ENCODE peak calls at places on chromosomes 13 and 19, in six cellular contexts. R, E, F, P, V and O are unnamed samples.
A peak's percentile ranks its signal among the peaks of the same experiment; 100 is the strongest.

GRCh38 chr13:28489536-28489935 is 5.4 kb downstream of the FLT1 start:
- DNase-seq in R (no peak), E (no peak), F (no peak), P (no peak), V (peak; percentile 88), O (peak; percentile 7)

GRCh38 chr19:42242071-42242511 is 311 bp downstream of the GSK3A start:
- DNase-seq in R (no peak), E (peak; percentile 37), F (no peak), P (no peak), V (peak; percentile 24), O (no peak)

GRCh38 chr19:10412257-10412977 is 7.9 kb upstream of the PDE4A start:
- DNase-seq in R (no peak), E (peak; percentile 70), F (no peak), P (no peak), V (peak; percentile 35), O (no peak)

GRCh38 chr13:111658150-111659100 is 338.0 kb downstream of the TEX29 start:
- DNase-seq in R (no peak), E (no peak), F (no peak), P (peak; percentile 39), V (no peak), O (no peak)

GRCh38 chr19:49430678-49431329 is 5.6 kb downstream of the GFY start:
- DNase-seq in R (no peak), E (peak; percentile 66), F (no peak), P (no peak), V (peak; percentile 18), O (no peak)

GRCh38 chr19:42693760-42694350 is 46.4 kb downstream of the PSG3 start:
- DNase-seq in R (peak; percentile 81), E (peak; percentile 26), F (no peak), P (no peak), V (peak; percentile 66), O (peak; percentile 17)

GRCh38 chr19:38061294-38061693 is 154.3 kb downstream of the SIPA1L3 start:
- DNase-seq in R (peak; percentile 41), E (no peak), F (no peak), P (no peak), V (peak; percentile 92), O (peak; percentile 36)

GRCh38 chr19:33413868-33414666 is 40.6 kb downstream of the CEBPG start:
- DNase-seq in R (no peak), E (no peak), F (no peak), P (no peak), V (no peak), O (no peak)